ENCODE peak calls at places on chromosomes 12 and 14, in six cellular contexts. A, C, M, O, H and W are unnamed samples.

GRCh38 chr12:130665753-130666152 is 50.3 kb downstream of the RIMBP2 start:
- DNase-seq in C (no peak), M (no peak), O (no peak), H (no peak), A (no peak), W (no peak)

GRCh38 chr14:38958589-38958988 is 144.4 kb downstream of the SEC23A start:
- DNase-seq in H (no peak), A (no peak), M (no peak), O (no peak), C (no peak), W (no peak)

GRCh38 chr12:32151081-32151480 is 44.4 kb downstream of the BICD1 start:
- DNase-seq in H (no peak), C (no peak), A (no peak), O (no peak), M (no peak), W (no peak)

GRCh38 chr12:57549909-57550627 is at the start of gene KIF5A:
- DNase-seq in H (no peak), C (peak), O (no peak), A (no peak), M (peak), W (no peak)

GRCh38 chr12:53601296-53601847 is 24.8 kb downstream of the ATF7 start:
- DNase-seq in O (no peak), H (no peak), C (no peak), A (no peak), M (no peak), W (no peak)

GRCh38 chr12:67456281-67456918 is 187.2 kb downstream of the CAND1 start:
- DNase-seq in C (no peak), M (no peak), H (no peak), O (no peak), A (peak), W (no peak)

GRCh38 chr12:71871116-71871515 is 31.6 kb downstream of the TBC1D15 start:
- DNase-seq in C (no peak), H (no peak), M (no peak), O (no peak), A (peak), W (no peak)

GRCh38 chr12:119302334-119303132 is 32.0 kb upstream of the CCDC60 start:
- DNase-seq in M (peak), C (no peak), H (no peak), O (no peak), A (no peak), W (no peak)

GRCh38 chr14:103491691-103492090 is 30.9 kb downstream of the CKB start:
- DNase-seq in M (no peak), A (no peak), C (no peak), H (no peak), O (no peak), W (no peak)

GRCh38 chr12:101172316-101172715 is 37.7 kb downstream of the SLC5A8 start:
- DNase-seq in H (no peak), C (no peak), M (peak), O (peak), A (peak), W (no peak)

GRCh38 chr12:49338830-49339463 is 2.0 kb upstream of the C1QL4 start:
- DNase-seq in M (no peak), O (no peak), A (no peak), C (no peak), H (no peak), W (no peak)

GRCh38 chr14:68016243-68016914 is 196.8 kb downstream of the RAD51B start:
- DNase-seq in A (peak), O (no peak), H (no peak), C (no peak), M (no peak), W (no peak)